ENCODE peak calls at places on chromosomes 16 and 17, in six cellular contexts. One of them, this sample, is unnamed.

GRCh38 chr16:1688807-1689560 is 10.9 kb downstream of the JPT2 start:
- DNase-seq in K562: no peak
- DNase-seq in HCT116: peak
- DNase-seq in H1: no peak
- DNase-seq in GM12878: no peak
- DNase-seq in HepG2: peak
- DNase-seq in this sample: no peak

GRCh38 chr17:78379134-78379497 is 667 bp downstream of the PGS1 start:
- DNase-seq in K562: no peak
- DNase-seq in HCT116: no peak
- DNase-seq in H1: no peak
- DNase-seq in GM12878: no peak
- DNase-seq in HepG2: peak
- DNase-seq in this sample: peak

GRCh38 chr16:53372942-53373871 is 61.1 kb upstream of the RBL2 start:
- DNase-seq in K562: peak
- DNase-seq in HCT116: peak
- DNase-seq in H1: peak
- DNase-seq in GM12878: no peak
- DNase-seq in HepG2: no peak
- DNase-seq in this sample: no peak

GRCh38 chr17:9115446-9116265 is 94.3 kb downstream of the NTN1 start:
- DNase-seq in K562: no peak
- DNase-seq in HCT116: no peak
- DNase-seq in H1: peak
- DNase-seq in GM12878: no peak
- DNase-seq in HepG2: peak
- DNase-seq in this sample: peak

GRCh38 chr16:4613636-4614570 is 785 bp downstream of the UBALD1 start:
- DNase-seq in K562: peak
- DNase-seq in HCT116: no peak
- DNase-seq in H1: no peak
- DNase-seq in GM12878: no peak
- DNase-seq in HepG2: peak
- DNase-seq in this sample: peak

GRCh38 chr17:71600137-71600789 is 520.6 kb upstream of the SOX9 start:
- DNase-seq in K562: no peak
- DNase-seq in HCT116: no peak
- DNase-seq in H1: no peak
- DNase-seq in GM12878: no peak
- DNase-seq in HepG2: no peak
- DNase-seq in this sample: no peak

GRCh38 chr17:60579551-60579950 is 20.4 kb upstream of the PPM1D start:
- DNase-seq in K562: no peak
- DNase-seq in HCT116: no peak
- DNase-seq in H1: no peak
- DNase-seq in GM12878: no peak
- DNase-seq in HepG2: no peak
- DNase-seq in this sample: no peak

GRCh38 chr17:34071891-34072420 is 183.1 kb upstream of the CCL2 start:
- DNase-seq in K562: no peak
- DNase-seq in HCT116: no peak
- DNase-seq in H1: no peak
- DNase-seq in GM12878: no peak
- DNase-seq in HepG2: no peak
- DNase-seq in this sample: no peak

GRCh38 chr17:80254396-80255241 is 6.0 kb upstream of the RNF213 start:
- DNase-seq in K562: peak
- DNase-seq in HCT116: peak
- DNase-seq in H1: no peak
- DNase-seq in GM12878: peak
- DNase-seq in HepG2: peak
- DNase-seq in this sample: peak

GRCh38 chr16:11781773-11782172 is 15.3 kb downstream of the ZC3H7A start:
- DNase-seq in K562: no peak
- DNase-seq in HCT116: no peak
- DNase-seq in H1: no peak
- DNase-seq in GM12878: peak
- DNase-seq in HepG2: no peak
- DNase-seq in this sample: peak

GRCh38 chr16:84884311-84885023 is 64.7 kb downstream of the CRISPLD2 start:
- DNase-seq in K562: peak
- DNase-seq in HCT116: no peak
- DNase-seq in H1: no peak
- DNase-seq in GM12878: no peak
- DNase-seq in HepG2: peak
- DNase-seq in this sample: peak

GRCh38 chr16:87648698-87649487 is 46.6 kb downstream of the JPH3 start:
- DNase-seq in K562: no peak
- DNase-seq in HCT116: no peak
- DNase-seq in H1: no peak
- DNase-seq in GM12878: no peak
- DNase-seq in HepG2: no peak
- DNase-seq in this sample: no peak

GRCh38 chr17:32936157-32936893 is 8.4 kb downstream of the TMEM98 start:
- DNase-seq in K562: no peak
- DNase-seq in HCT116: no peak
- DNase-seq in H1: no peak
- DNase-seq in GM12878: no peak
- DNase-seq in HepG2: no peak
- DNase-seq in this sample: no peak

GRCh38 chr17:77724876-77725615 is 233.5 kb upstream of the TNRC6C start:
- DNase-seq in K562: no peak
- DNase-seq in HCT116: no peak
- DNase-seq in H1: no peak
- DNase-seq in GM12878: peak
- DNase-seq in HepG2: no peak
- DNase-seq in this sample: no peak

GRCh38 chr17:66963521-66964082 is 905 bp upstream of the CACNG4 start:
- DNase-seq in K562: no peak
- DNase-seq in HCT116: no peak
- DNase-seq in H1: no peak
- DNase-seq in GM12878: no peak
- DNase-seq in HepG2: no peak
- DNase-seq in this sample: no peak

GRCh38 chr16:81940781-81941560 is 70.3 kb downstream of the SDR42E1 start:
- DNase-seq in K562: no peak
- DNase-seq in HCT116: peak
- DNase-seq in H1: no peak
- DNase-seq in GM12878: no peak
- DNase-seq in HepG2: peak
- DNase-seq in this sample: peak

GRCh38 chr16:50295541-50296132 is 29.3 kb downstream of the ADCY7 start:
- DNase-seq in K562: no peak
- DNase-seq in HCT116: no peak
- DNase-seq in H1: no peak
- DNase-seq in GM12878: no peak
- DNase-seq in HepG2: no peak
- DNase-seq in this sample: no peak

GRCh38 chr16:70395345-70395901 is 43.5 kb downstream of the ST3GAL2 start:
- DNase-seq in K562: peak
- DNase-seq in HCT116: no peak
- DNase-seq in H1: peak
- DNase-seq in GM12878: no peak
- DNase-seq in HepG2: peak
- DNase-seq in this sample: peak

GRCh38 chr17:37742114-37742761 is 2.6 kb downstream of the HNF1B start:
- DNase-seq in K562: no peak
- DNase-seq in HCT116: no peak
- DNase-seq in H1: no peak
- DNase-seq in GM12878: no peak
- DNase-seq in HepG2: no peak
- DNase-seq in this sample: peak

GRCh38 chr17:7989781-7990655 is 12.4 kb upstream of the GUCY2D start:
- DNase-seq in K562: peak
- DNase-seq in HCT116: peak
- DNase-seq in H1: peak
- DNase-seq in GM12878: peak
- DNase-seq in HepG2: peak
- DNase-seq in this sample: peak

GRCh38 chr16:14434860-14435259 is 195.2 kb downstream of the PARN start:
- DNase-seq in K562: no peak
- DNase-seq in HCT116: no peak
- DNase-seq in H1: no peak
- DNase-seq in GM12878: no peak
- DNase-seq in HepG2: no peak
- DNase-seq in this sample: no peak

GRCh38 chr17:83159204-83160049 is 80.0 kb downstream of the METRNL start:
- DNase-seq in K562: no peak
- DNase-seq in HCT116: no peak
- DNase-seq in H1: no peak
- DNase-seq in GM12878: no peak
- DNase-seq in HepG2: no peak
- DNase-seq in this sample: no peak

DNA sequence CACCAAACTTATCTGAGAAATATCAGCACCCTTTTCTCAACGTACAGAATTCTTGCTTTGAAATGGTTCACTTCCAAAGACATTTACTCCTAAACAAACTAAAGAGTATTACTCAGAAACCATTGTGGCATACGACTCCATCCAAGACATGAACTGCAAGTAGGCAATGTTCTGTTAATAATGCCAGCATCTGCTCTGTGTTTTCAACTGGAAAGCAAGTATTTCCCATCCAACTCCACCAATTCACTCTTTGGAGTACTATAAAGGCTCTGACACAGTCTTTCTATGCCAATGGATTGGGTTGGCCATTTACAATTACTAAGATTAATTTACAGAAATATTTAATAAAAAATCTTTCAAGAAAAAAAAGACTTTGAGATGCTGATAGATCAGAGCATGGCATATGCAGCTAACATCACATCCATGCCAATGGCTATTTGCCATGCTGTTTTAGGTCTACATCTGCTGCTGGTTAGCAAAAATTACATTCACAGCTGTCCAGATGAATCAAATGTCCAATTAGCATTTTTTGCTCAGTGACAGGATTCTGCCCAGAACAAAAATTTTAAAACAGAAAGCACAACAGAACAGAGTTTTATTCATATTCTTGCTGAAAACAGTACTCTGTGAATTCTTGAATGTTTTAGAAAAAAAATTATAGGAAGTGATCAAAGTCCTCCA is 65.9 kb upstream of the HLF start:
- DNase-seq in K562: no peak
- DNase-seq in HCT116: no peak
- DNase-seq in H1: no peak
- DNase-seq in GM12878: no peak
- DNase-seq in HepG2: no peak
- DNase-seq in this sample: no peak
- TF ChIP-seq POLR2A in K562: no peak
- TF ChIP-seq POLR2A in HCT116: no peak
- TF ChIP-seq POLR2A in H1: no peak
- TF ChIP-seq POLR2A in GM12878: no peak
- TF ChIP-seq POLR2A in HepG2: no peak
- TF ChIP-seq POLR2A in this sample: no peak

DNA sequence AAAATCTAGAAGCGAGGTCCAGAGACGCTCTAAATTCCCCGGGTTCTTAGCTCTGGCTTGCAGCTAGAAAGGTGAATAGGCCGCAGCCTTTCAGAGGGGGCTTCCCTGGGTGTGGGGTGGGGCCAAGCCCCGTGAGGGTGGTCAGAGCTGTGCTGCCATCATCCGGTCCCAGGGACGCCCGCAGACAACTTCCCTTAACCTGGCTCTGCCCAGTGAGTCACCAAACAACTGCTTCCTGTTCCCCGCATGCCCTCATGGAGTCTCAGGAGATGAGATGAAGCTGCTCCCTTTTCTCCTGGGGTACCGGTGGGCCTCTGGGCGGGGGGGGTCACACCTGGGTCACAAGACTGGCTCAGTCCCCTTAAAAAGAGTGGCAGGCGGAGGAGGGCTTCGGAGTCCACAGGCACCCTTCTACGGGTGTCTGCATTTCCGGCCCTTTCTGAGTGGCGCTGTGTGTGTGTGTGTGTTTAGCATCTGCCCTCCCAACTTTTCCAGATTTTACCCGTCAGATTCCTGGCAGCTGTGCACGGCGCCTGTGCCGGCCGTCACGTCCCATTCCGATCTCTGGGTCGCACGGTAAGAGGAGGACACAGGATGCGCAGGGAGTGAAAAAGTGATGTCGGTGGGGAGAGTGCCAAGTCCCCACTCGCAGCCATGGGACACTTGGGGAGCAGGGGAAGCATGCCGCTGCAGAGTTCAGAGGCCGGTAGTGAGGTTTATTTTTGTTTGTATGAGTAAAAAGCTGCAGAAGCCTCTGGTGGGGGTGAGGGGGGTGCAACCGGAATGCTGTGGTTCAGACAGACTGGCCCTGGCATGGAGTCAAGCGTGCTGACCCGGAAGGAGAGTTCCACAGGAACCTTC is 16.7 kb downstream of the HIC1 start:
- DNase-seq in K562: no peak
- DNase-seq in HCT116: no peak
- DNase-seq in H1: no peak
- DNase-seq in GM12878: no peak
- DNase-seq in HepG2: no peak
- DNase-seq in this sample: peak
- TF ChIP-seq MAX in K562: no peak
- TF ChIP-seq MAX in HCT116: no peak
- TF ChIP-seq MAX in H1: no peak
- TF ChIP-seq MAX in GM12878: no peak
- TF ChIP-seq MAX in HepG2: no peak
- TF ChIP-seq MAX in this sample: no peak

DNA sequence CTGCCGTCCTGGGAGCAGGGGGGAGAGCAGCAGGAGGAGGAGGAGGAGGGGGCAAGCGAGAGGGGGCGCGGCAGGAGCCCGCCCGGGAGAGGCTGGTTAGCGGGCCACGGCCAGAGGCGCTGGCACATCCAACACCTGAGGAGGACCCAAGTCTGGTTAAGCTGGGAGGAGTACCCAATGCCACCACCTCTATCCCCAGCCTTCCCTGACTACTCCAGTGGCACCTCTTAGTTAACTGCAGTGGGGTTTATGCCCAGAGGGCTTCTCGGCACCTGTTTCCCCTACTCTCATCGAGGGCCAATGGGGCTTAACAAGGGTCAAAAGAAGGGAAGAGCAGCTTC is 5.6 kb downstream of the PHOSPHO1 start:
- DNase-seq in K562: no peak
- DNase-seq in HCT116: no peak
- DNase-seq in H1: no peak
- DNase-seq in GM12878: no peak
- DNase-seq in HepG2: no peak
- DNase-seq in this sample: no peak
- TF ChIP-seq EZH2 in K562: no peak
- TF ChIP-seq EZH2 in HCT116: no peak
- TF ChIP-seq EZH2 in H1: no peak
- TF ChIP-seq EZH2 in GM12878: no peak
- TF ChIP-seq EZH2 in HepG2: no peak
- TF ChIP-seq EZH2 in this sample: no peak

DNA sequence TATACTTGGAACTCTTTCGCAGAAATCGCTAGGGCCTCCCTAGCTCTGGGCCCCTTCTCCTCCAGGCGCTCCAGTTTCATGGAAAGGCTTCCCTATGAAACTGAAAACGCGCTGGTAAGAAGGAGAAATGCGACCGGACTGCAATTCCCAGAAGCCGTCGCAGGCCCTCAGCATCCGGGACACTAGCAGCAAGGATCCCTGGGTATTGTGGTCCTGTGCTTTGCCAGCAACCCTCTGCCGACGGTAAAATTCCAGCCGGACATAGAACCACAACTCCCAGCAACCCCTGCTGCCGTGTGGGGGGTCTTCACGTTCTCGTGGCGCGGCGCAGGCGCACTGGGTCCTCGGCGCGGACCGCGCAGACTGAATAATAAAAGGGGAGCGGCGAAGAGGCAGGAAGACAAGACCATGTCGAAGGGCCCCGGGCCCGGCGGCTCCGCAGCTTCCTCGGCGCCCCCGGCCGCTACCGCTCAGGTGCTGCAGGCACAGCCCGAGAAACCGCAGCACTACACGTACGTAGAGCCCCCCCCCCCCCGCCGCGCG is at the start of gene UNK:
- DNase-seq in K562: peak
- DNase-seq in HCT116: peak
- DNase-seq in H1: peak
- DNase-seq in GM12878: peak
- DNase-seq in HepG2: peak
- DNase-seq in this sample: peak
- TF ChIP-seq POLR2A in K562: peak
- TF ChIP-seq POLR2A in HCT116: no peak
- TF ChIP-seq POLR2A in H1: peak
- TF ChIP-seq POLR2A in GM12878: no peak
- TF ChIP-seq POLR2A in HepG2: peak
- TF ChIP-seq POLR2A in this sample: peak